ENCODE peak calls at places on chromosomes 3 and 15, in four cellular contexts. O is SK-N-SH, Y is H1, L is K562. W is an unnamed sample.

GRCh38 chr3:183698760-183699159 is 1.2 kb downstream of the YEATS2 start:
- DNase-seq in Y (no peak), L (no peak), O (no peak), W (no peak)

GRCh38 chr15:33467816-33468163 is 157.0 kb downstream of the RYR3 start:
- DNase-seq in Y (no peak), O (no peak), L (no peak), W (no peak)

GRCh38 chr15:38650384-38650783 is 85.8 kb upstream of the RASGRP1 start:
- DNase-seq in O (no peak), L (no peak), Y (no peak), W (no peak)

GRCh38 chr3:125556314-125556713 is 36.3 kb upstream of the SNX4 start:
- DNase-seq in Y (no peak), O (no peak), L (no peak), W (no peak)

GRCh38 chr3:58532794-58533220 is 4.2 kb downstream of the ACOX2 start:
- DNase-seq in Y (peak), L (peak), O (peak), W (peak)

GRCh38 chr3:129627350-129628168 is 21.1 kb upstream of the PLXND1 start:
- DNase-seq in L (no peak), O (peak), Y (no peak), W (peak)

GRCh38 chr3:28973621-28974020 is 307.2 kb upstream of the RBMS3 start:
- DNase-seq in O (no peak), Y (no peak), L (no peak), W (no peak)

GRCh38 chr3:73781536-73781935 is 156.8 kb upstream of the PDZRN3 start:
- DNase-seq in L (no peak), O (no peak), Y (no peak), W (no peak)

GRCh38 chr15:89118481-89118989 is 30.3 kb downstream of the ABHD2 start:
- DNase-seq in O (no peak), L (no peak), Y (no peak), W (no peak)
- TF ChIP-seq TEAD4 in O (no peak), L (no peak), Y (no peak), W (no peak)

DNA sequence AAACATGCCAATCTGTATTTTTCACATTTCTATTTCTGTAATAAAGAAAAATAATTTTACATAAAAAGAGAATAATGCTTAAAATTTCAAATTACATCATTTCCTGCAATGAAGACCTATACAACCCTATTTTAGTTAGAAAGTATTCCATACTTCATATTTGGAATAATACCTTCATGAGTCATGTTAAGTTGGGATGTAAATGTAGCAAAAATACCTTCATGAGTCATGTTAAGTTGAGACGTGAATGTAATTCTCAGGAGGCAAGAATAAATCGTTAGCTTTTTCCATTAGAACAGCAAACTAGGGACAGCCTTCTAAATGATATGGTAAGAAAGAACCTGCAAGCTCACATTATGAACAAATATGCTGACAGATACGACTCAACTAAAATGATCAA is 91.9 kb downstream of the NAALADL2 start:
- DNase-seq in O (no peak), Y (no peak), L (no peak), W (no peak)
- TF ChIP-seq TEAD4 in O (peak), Y (no peak), L (no peak), W (no peak)

GRCh38 chr15:26844901-26845300 is 22.0 kb upstream of the GABRA5 start:
- DNase-seq in L (no peak), Y (no peak), O (no peak), W (no peak)
- TF ChIP-seq TEAD4 in L (no peak), Y (no peak), O (no peak), W (no peak)

GRCh38 chr3:121809249-121809648 is 25.6 kb downstream of the IQCB1 start:
- DNase-seq in L (no peak), Y (no peak), O (no peak), W (no peak)
- TF ChIP-seq TEAD4 in L (no peak), Y (no peak), O (no peak), W (no peak)

DNA sequence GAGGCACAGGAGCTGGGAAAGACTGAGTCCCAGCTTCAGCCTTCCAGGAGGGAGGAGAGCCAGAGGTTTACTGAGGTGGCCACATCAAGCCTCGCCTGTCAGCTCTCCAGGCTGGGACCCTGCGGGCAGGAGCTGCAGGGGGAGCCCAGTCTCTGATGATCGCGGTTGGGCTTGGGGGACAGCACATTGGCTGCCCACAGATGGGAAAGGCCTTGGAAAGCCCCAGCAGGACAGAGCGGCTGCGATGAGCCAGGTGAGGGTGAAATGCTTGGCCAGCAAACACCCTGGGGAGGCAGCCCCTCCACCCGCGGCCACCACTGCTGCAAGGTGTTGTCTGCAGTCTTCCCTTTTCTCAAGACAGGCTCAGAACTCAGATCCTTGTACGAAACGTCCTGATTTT is 31.2 kb downstream of the SEC61A1 start:
- DNase-seq in Y (no peak), L (no peak), O (no peak), W (no peak)
- TF ChIP-seq TEAD4 in Y (no peak), L (no peak), O (no peak), W (no peak)

GRCh38 chr3:99774467-99774866 is 43.2 kb upstream of the CMSS1 start:
- DNase-seq in O (no peak), Y (no peak), L (no peak), W (no peak)
- TF ChIP-seq TEAD4 in O (no peak), Y (no peak), L (no peak), W (no peak)